ENCODE peak calls at places on chromosome 16, in four cellular contexts. One of them, this sample, is unnamed.
A peak's percentile ranks its signal among the peaks of the same experiment; 100 is the strongest.

GRCh38 chr16:20166531-20167235 is 93.0 kb upstream of the GPR139 start:
- DNase-seq in CD4-positive, alpha-beta memory T cell: no peak
- DNase-seq in choroid plexus epithelial cell: no peak
- DNase-seq in endothelial cell of umbilical vein: no peak
- DNase-seq in this sample: no peak

GRCh38 chr16:10385725-10386516 is at the start of gene ATF7IP2:
- DNase-seq in CD4-positive, alpha-beta memory T cell: peak; percentile 81
- DNase-seq in choroid plexus epithelial cell: peak; percentile 93
- DNase-seq in endothelial cell of umbilical vein: peak; percentile 95
- DNase-seq in this sample: peak; percentile 57

GRCh38 chr16:29649560-29650494 is 13.2 kb upstream of the SPN start:
- DNase-seq in CD4-positive, alpha-beta memory T cell: no peak
- DNase-seq in choroid plexus epithelial cell: no peak
- DNase-seq in endothelial cell of umbilical vein: no peak
- DNase-seq in this sample: no peak

GRCh38 chr16:79261461-79261860 is 339.1 kb downstream of the MAF start:
- DNase-seq in CD4-positive, alpha-beta memory T cell: peak; percentile 47
- DNase-seq in choroid plexus epithelial cell: no peak
- DNase-seq in endothelial cell of umbilical vein: no peak
- DNase-seq in this sample: no peak

GRCh38 chr16:67666032-67666537 is 465 bp downstream of the ENKD1 start:
- DNase-seq in CD4-positive, alpha-beta memory T cell: no peak
- DNase-seq in choroid plexus epithelial cell: peak; percentile 46
- DNase-seq in endothelial cell of umbilical vein: peak; percentile 30
- DNase-seq in this sample: no peak

GRCh38 chr16:86664518-86665318 is 86.4 kb downstream of the FOXL1 start:
- DNase-seq in CD4-positive, alpha-beta memory T cell: peak; percentile 1
- DNase-seq in choroid plexus epithelial cell: peak; percentile 87
- DNase-seq in endothelial cell of umbilical vein: peak; percentile 94
- DNase-seq in this sample: peak; percentile 97

GRCh38 chr16:68452176-68452575 is 3.9 kb upstream of the SMPD3 start:
- DNase-seq in CD4-positive, alpha-beta memory T cell: no peak
- DNase-seq in choroid plexus epithelial cell: peak; percentile 31
- DNase-seq in endothelial cell of umbilical vein: no peak
- DNase-seq in this sample: no peak

GRCh38 chr16:68310441-68311315 is at the start of the genes PRMT7 and SLC7A6OS:
- DNase-seq in CD4-positive, alpha-beta memory T cell: peak; percentile 90
- DNase-seq in choroid plexus epithelial cell: peak; percentile 89
- DNase-seq in endothelial cell of umbilical vein: peak; percentile 95
- DNase-seq in this sample: peak; percentile 84

GRCh38 chr16:49855280-49855821 is 561 bp downstream of the ZNF423 start:
- DNase-seq in CD4-positive, alpha-beta memory T cell: peak; percentile 45
- DNase-seq in choroid plexus epithelial cell: peak; percentile 82
- DNase-seq in endothelial cell of umbilical vein: peak; percentile 73
- DNase-seq in this sample: peak; percentile 25

GRCh38 chr16:11303405-11304138 is 22.4 kb upstream of the PRM1 start:
- DNase-seq in CD4-positive, alpha-beta memory T cell: no peak
- DNase-seq in choroid plexus epithelial cell: no peak
- DNase-seq in endothelial cell of umbilical vein: peak; percentile 66
- DNase-seq in this sample: peak; percentile 67

GRCh38 chr16:68086336-68086821 is 1.2 kb downstream of the NFATC3 start:
- DNase-seq in CD4-positive, alpha-beta memory T cell: no peak
- DNase-seq in choroid plexus epithelial cell: peak; percentile 43
- DNase-seq in endothelial cell of umbilical vein: peak; percentile 69
- DNase-seq in this sample: peak; percentile 67

GRCh38 chr16:56451753-56452689 is 667 bp downstream of the OGFOD1 start:
- DNase-seq in CD4-positive, alpha-beta memory T cell: no peak
- DNase-seq in choroid plexus epithelial cell: peak; percentile 43
- DNase-seq in endothelial cell of umbilical vein: peak; percentile 54
- DNase-seq in this sample: peak; percentile 60

GRCh38 chr16:85960486-85961046 is 61.6 kb downstream of the IRF8 start:
- DNase-seq in CD4-positive, alpha-beta memory T cell: no peak
- DNase-seq in choroid plexus epithelial cell: no peak
- DNase-seq in endothelial cell of umbilical vein: no peak
- DNase-seq in this sample: no peak

GRCh38 chr16:11796227-11797165 is 562 bp downstream of the ZC3H7A start:
- DNase-seq in CD4-positive, alpha-beta memory T cell: peak; percentile 53
- DNase-seq in choroid plexus epithelial cell: peak; percentile 50
- DNase-seq in endothelial cell of umbilical vein: peak; percentile 60
- DNase-seq in this sample: no peak

GRCh38 chr16:1026057-1026783 is 44.6 kb downstream of the SOX8 start:
- DNase-seq in CD4-positive, alpha-beta memory T cell: no peak
- DNase-seq in choroid plexus epithelial cell: no peak
- DNase-seq in endothelial cell of umbilical vein: no peak
- DNase-seq in this sample: no peak

GRCh38 chr16:57619606-57620315 is 8.7 kb upstream of the ADGRG1 start:
- DNase-seq in CD4-positive, alpha-beta memory T cell: no peak
- DNase-seq in choroid plexus epithelial cell: no peak
- DNase-seq in endothelial cell of umbilical vein: no peak
- DNase-seq in this sample: peak; percentile 89
- H3K4me3 ChIP-seq in CD4-positive, alpha-beta memory T cell: no peak overlapping the region
- H3K4me3 ChIP-seq in choroid plexus epithelial cell: no peak overlapping the region
- H3K4me3 ChIP-seq in endothelial cell of umbilical vein: no peak overlapping the region
- H3K4me3 ChIP-seq in this sample: peak overlapping the region; percentile 56

DNA sequence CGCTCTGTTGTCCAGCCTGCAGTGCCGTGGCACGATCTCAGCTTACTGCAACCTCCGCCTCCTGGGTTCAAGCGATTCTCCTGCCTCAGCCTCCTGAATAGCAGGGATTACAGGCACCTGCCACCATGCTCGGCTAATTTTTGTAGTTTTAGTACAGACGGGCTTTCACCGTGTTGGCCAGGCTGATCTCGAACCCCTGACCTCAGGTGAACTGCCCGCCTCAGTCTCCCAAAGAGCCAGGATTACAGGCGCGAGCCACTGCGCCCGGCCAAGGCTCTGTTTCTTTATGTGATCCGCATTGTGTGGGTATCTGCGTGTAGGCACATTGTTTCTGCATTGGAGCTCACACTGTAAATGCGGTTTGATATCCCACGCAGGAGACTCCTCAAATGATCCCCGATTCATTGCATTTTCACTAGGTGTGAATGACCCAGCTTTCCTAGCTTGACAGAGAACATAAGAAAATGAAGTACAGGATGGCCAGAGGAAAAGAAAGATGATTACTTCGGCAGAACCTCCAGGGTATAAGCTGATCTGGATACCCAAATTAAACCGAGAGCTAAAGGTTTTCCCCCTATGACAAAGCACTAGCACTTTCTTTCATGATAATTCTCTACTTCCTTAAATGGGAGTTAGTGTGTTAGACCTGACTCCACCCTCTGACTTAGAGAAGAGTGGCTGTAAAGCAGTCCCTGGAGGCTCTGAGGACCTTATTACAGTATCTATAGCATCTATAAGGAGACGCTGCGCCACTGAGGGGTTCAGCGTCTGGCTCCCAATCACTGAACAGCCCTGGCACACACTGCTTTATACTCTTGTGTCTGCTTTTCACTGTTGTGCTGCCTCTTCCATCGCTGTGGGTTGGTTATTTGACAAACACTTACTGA is 17.3 kb downstream of the COTL1 start:
- DNase-seq in CD4-positive, alpha-beta memory T cell: peak; percentile 60
- DNase-seq in choroid plexus epithelial cell: peak; percentile 44
- DNase-seq in endothelial cell of umbilical vein: peak; percentile 21
- DNase-seq in this sample: no peak
- H3K4me3 ChIP-seq in CD4-positive, alpha-beta memory T cell: peak overlapping the region; percentile 57
- H3K4me3 ChIP-seq in choroid plexus epithelial cell: no peak overlapping the region
- H3K4me3 ChIP-seq in endothelial cell of umbilical vein: no peak overlapping the region
- H3K4me3 ChIP-seq in this sample: no peak overlapping the region

DNA sequence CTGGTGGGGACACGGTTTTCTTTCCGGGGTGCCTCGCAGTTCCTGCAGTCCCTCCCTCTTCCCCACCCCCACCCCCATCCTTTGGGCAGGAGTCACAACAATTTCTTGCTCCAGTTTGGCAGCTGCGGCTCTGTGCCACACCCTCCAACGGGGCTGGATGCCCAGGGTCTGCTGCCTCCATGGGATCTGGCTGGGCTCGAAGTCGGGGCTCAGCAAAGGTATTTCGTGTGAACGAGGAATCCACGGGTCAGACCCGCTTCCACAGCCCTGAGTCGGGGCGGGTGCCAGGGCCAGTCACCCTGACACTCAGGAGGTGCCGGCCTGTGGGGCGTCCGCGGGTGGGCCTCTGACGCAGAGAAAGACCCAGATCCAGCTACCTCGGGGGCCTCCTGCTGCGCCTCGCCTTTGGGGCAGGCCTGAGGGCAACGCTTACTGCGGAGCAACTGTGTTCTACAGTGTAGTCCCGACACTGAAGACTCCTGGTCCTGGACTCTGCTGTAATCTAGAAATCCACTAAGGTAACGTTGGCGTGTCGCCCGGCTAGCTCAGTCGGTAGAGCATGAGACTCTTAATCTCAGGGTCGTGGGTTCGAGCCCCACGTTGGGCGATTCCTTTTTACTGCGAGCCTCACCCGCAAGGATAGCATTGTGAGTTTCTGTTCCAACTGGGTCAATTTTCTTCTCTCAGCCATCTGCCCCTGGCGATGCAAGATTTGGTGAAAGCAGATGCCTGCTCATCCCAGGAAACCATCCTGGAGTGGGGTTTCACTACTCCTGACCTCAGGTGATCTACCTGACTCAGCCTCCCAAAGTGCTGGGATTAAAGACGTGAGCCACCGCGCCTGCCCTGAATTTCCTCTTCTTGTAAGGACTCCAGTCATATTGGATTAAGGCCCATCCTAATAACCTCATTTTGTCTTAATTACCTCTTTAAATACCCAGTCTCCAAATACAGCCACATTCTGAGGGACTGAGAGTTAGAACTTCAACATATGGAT is 12.5 kb upstream of the OR1F1 start:
- DNase-seq in CD4-positive, alpha-beta memory T cell: no peak
- DNase-seq in choroid plexus epithelial cell: peak; percentile 54
- DNase-seq in endothelial cell of umbilical vein: peak; percentile 39
- DNase-seq in this sample: peak; percentile 61
- H3K4me3 ChIP-seq in CD4-positive, alpha-beta memory T cell: no peak overlapping the region
- H3K4me3 ChIP-seq in choroid plexus epithelial cell: peak overlapping the region; percentile 5
- H3K4me3 ChIP-seq in endothelial cell of umbilical vein: no peak overlapping the region
- H3K4me3 ChIP-seq in this sample: peak overlapping the region; percentile 17

GRCh38 chr16:58028168-58028455 is 2.6 kb downstream of the MMP15 start:
- DNase-seq in CD4-positive, alpha-beta memory T cell: no peak
- DNase-seq in choroid plexus epithelial cell: no peak
- DNase-seq in endothelial cell of umbilical vein: no peak
- DNase-seq in this sample: no peak
- H3K4me3 ChIP-seq in CD4-positive, alpha-beta memory T cell: no peak overlapping the region
- H3K4me3 ChIP-seq in choroid plexus epithelial cell: no peak overlapping the region
- H3K4me3 ChIP-seq in endothelial cell of umbilical vein: no peak overlapping the region
- H3K4me3 ChIP-seq in this sample: no peak overlapping the region

GRCh38 chr16:28492511-28492910 is 637 bp upstream of the CLN3 start:
- DNase-seq in CD4-positive, alpha-beta memory T cell: no peak
- DNase-seq in choroid plexus epithelial cell: no peak
- DNase-seq in endothelial cell of umbilical vein: no peak
- DNase-seq in this sample: no peak
- H3K4me3 ChIP-seq in CD4-positive, alpha-beta memory T cell: peak overlapping the region; percentile 82
- H3K4me3 ChIP-seq in choroid plexus epithelial cell: peak overlapping the region; percentile 98
- H3K4me3 ChIP-seq in endothelial cell of umbilical vein: peak overlapping the region; percentile 73
- H3K4me3 ChIP-seq in this sample: no peak overlapping the region

GRCh38 chr16:27111486-27111885 is 44.8 kb downstream of the C16orf82 start:
- DNase-seq in CD4-positive, alpha-beta memory T cell: no peak
- DNase-seq in choroid plexus epithelial cell: no peak
- DNase-seq in endothelial cell of umbilical vein: no peak
- DNase-seq in this sample: no peak

GRCh38 chr16:27108826-27109665 is 42.3 kb downstream of the C16orf82 start:
- DNase-seq in CD4-positive, alpha-beta memory T cell: no peak
- DNase-seq in choroid plexus epithelial cell: no peak
- DNase-seq in endothelial cell of umbilical vein: peak; percentile 6
- DNase-seq in this sample: no peak

GRCh38 chr16:27110524-27110896 is 43.8 kb downstream of the C16orf82 start:
- DNase-seq in CD4-positive, alpha-beta memory T cell: no peak
- DNase-seq in choroid plexus epithelial cell: no peak
- DNase-seq in endothelial cell of umbilical vein: no peak
- DNase-seq in this sample: no peak

GRCh38 chr16:27108051-27108770 is 41.5 kb downstream of the C16orf82 start:
- DNase-seq in CD4-positive, alpha-beta memory T cell: no peak
- DNase-seq in choroid plexus epithelial cell: no peak
- DNase-seq in endothelial cell of umbilical vein: no peak
- DNase-seq in this sample: no peak

DNA sequence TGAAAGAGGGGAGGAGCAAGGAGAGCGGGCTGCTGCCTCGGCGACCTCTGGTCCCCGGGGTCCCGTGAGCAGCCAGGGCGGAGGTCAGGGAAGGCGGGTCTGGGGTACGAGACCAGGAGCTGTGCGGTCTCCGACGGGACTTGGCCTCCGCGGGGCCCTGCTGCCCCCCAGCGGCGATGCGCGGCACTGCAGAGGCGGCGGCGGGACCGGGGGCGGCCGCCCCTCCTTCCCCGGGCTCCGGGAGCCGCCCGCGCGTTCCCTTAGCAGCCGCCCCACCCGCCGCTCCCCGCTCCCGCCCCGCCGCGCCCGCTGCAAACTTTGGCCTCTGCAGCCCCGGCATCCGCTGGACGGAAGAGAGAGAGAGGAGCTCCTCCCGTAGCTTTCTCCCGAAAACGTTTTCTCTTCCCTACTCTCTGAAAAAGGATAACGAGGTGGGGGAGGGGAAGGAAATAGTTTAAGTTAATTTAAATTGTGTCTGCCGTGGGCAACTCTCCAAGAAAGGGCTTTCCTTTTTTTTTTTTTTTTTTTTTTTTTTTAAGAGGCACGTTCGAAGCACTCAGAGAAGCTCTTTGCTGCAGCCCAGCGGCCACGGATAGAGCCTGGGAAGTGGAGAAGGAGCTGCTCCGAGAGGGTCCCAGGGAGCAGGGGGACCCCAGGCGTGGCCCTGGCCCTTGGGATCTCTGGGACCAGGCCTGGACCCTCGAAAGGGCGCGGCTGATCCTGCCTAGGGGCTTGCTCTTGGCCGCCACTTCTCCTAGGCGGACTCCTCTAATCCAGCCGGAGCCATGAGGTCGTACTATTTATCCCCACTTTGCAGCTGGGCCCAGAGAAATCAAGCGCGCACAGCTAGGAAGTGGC is 43.2 kb downstream of the C16orf82 start:
- DNase-seq in CD4-positive, alpha-beta memory T cell: peak; percentile 78
- DNase-seq in choroid plexus epithelial cell: peak; percentile 77
- DNase-seq in endothelial cell of umbilical vein: peak; percentile 62
- DNase-seq in this sample: peak; percentile 20
- H3K4me3 ChIP-seq in CD4-positive, alpha-beta memory T cell: no peak overlapping the region
- H3K4me3 ChIP-seq in choroid plexus epithelial cell: peak overlapping the region; percentile 49
- H3K4me3 ChIP-seq in endothelial cell of umbilical vein: peak overlapping the region; percentile 16
- H3K4me3 ChIP-seq in this sample: no peak overlapping the region

GRCh38 chr16:14198012-14198411 is 126.9 kb downstream of the MRTFB start:
- DNase-seq in CD4-positive, alpha-beta memory T cell: no peak
- DNase-seq in choroid plexus epithelial cell: no peak
- DNase-seq in endothelial cell of umbilical vein: no peak
- DNase-seq in this sample: no peak

GRCh38 chr16:14196539-14196938 is 125.4 kb downstream of the MRTFB start:
- DNase-seq in CD4-positive, alpha-beta memory T cell: no peak
- DNase-seq in choroid plexus epithelial cell: peak; percentile 38
- DNase-seq in endothelial cell of umbilical vein: peak; percentile 73
- DNase-seq in this sample: no peak

GRCh38 chr16:14196011-14196410 is 124.9 kb downstream of the MRTFB start:
- DNase-seq in CD4-positive, alpha-beta memory T cell: no peak
- DNase-seq in choroid plexus epithelial cell: peak; percentile 58
- DNase-seq in endothelial cell of umbilical vein: peak; percentile 62
- DNase-seq in this sample: no peak

GRCh38 chr16:14194706-14195105 is 123.6 kb downstream of the MRTFB start:
- DNase-seq in CD4-positive, alpha-beta memory T cell: no peak
- DNase-seq in choroid plexus epithelial cell: no peak
- DNase-seq in endothelial cell of umbilical vein: no peak
- DNase-seq in this sample: no peak

GRCh38 chr16:14193316-14193871 is 122.3 kb downstream of the MRTFB start:
- DNase-seq in CD4-positive, alpha-beta memory T cell: peak; percentile 3
- DNase-seq in choroid plexus epithelial cell: no peak
- DNase-seq in endothelial cell of umbilical vein: no peak
- DNase-seq in this sample: no peak
- H3K4me3 ChIP-seq in CD4-positive, alpha-beta memory T cell: no peak overlapping the region
- H3K4me3 ChIP-seq in choroid plexus epithelial cell: no peak overlapping the region
- H3K4me3 ChIP-seq in endothelial cell of umbilical vein: no peak overlapping the region
- H3K4me3 ChIP-seq in this sample: no peak overlapping the region

GRCh38 chr16:48535369-48535787 is 74.6 kb downstream of the N4BP1 start:
- DNase-seq in CD4-positive, alpha-beta memory T cell: no peak
- DNase-seq in choroid plexus epithelial cell: no peak
- DNase-seq in endothelial cell of umbilical vein: no peak
- DNase-seq in this sample: no peak
- H3K4me3 ChIP-seq in CD4-positive, alpha-beta memory T cell: no peak overlapping the region
- H3K4me3 ChIP-seq in choroid plexus epithelial cell: no peak overlapping the region
- H3K4me3 ChIP-seq in endothelial cell of umbilical vein: no peak overlapping the region
- H3K4me3 ChIP-seq in this sample: no peak overlapping the region

This sample was measured in bronchial epithelial cell.